ENCODE peak calls at places on chromosomes 5 and 9, in eight cellular contexts. N is A549; T is naive thymus-derived CD8-positive, alpha-beta T cell; C is heart right ventricle; G is dorsolateral prefrontal cortex; Q is D341Med; B is NCI-H460; S is transverse colon. Y is an unnamed sample.

GRCh38 chr9:72533322-72533721 is 11.9 kb downstream of the TMC1 start:
- DNase-seq in N (no peak), T (no peak), C (no peak), G (no peak), Q (no peak), B (no peak), S (no peak), Y (no peak)

GRCh38 chr9:94921656-94922055 is 195.2 kb downstream of the AOPEP start:
- DNase-seq in N (no peak), T (no peak), C (no peak), G (no peak), Q (no peak), B (no peak), S (no peak), Y (no peak)

GRCh38 chr9:31996331-31996730 is 388.1 kb upstream of the ACO1 start:
- DNase-seq in N (no peak), T (no peak), C (no peak), G (no peak), Q (no peak), B (no peak), S (no peak), Y (no peak)

GRCh38 chr9:111952559-111952958 is 55.9 kb downstream of the UGCG start:
- DNase-seq in N (no peak), T (no peak), C (no peak), G (no peak), Q (no peak), B (no peak), S (no peak), Y (no peak)

GRCh38 chr5:38641003-38641402 is 84.6 kb upstream of the LIFR start:
- DNase-seq in N (no peak), T (no peak), C (no peak), G (peak), Q (no peak), B (no peak), S (no peak), Y (no peak)

GRCh38 chr5:39473156-39473779 is 48.5 kb upstream of the DAB2 start:
- DNase-seq in N (no peak), T (no peak), C (no peak), G (no peak), Q (no peak), B (no peak), S (no peak), Y (no peak)

GRCh38 chr5:35367534-35367933 is 137.2 kb upstream of the PRLR start:
- DNase-seq in N (no peak), T (no peak), C (no peak), G (no peak), Q (no peak), B (no peak), S (no peak), Y (no peak)

GRCh38 chr5:79856456-79857055 is 134.5 kb downstream of the MTX3 start:
- DNase-seq in N (no peak), T (no peak), C (no peak), G (no peak), Q (no peak), B (no peak), S (no peak), Y (no peak)

GRCh38 chr5:1701884-1702283 is 97.8 kb downstream of the MRPL36 start:
- DNase-seq in N (no peak), T (no peak), C (no peak), G (no peak), Q (no peak), B (no peak), S (no peak), Y (no peak)

GRCh38 chr5:133697536-133698258 is 85.4 kb upstream of the FSTL4 start:
- DNase-seq in N (no peak), T (no peak), C (no peak), G (no peak), Q (no peak), B (no peak), S (no peak), Y (no peak)

GRCh38 chr9:27088981-27089380 is 20.0 kb upstream of the TEK start:
- DNase-seq in N (no peak), T (no peak), C (no peak), G (no peak), Q (no peak), B (no peak), S (no peak), Y (no peak)

GRCh38 chr5:20974423-20974822 is 986.4 kb upstream of the CDH18 start:
- DNase-seq in N (no peak), T (no peak), C (no peak), G (no peak), Q (no peak), B (no peak), S (no peak), Y (no peak)

GRCh38 chr5:139764250-139764791 is 31.3 kb upstream of the PSD2 start:
- DNase-seq in N (no peak), T (peak), C (no peak), G (peak), Q (no peak), B (no peak), S (no peak), Y (peak)

GRCh38 chr5:109823597-109823996 is 133.9 kb downstream of the MAN2A1 start:
- DNase-seq in N (peak), T (no peak), C (no peak), G (no peak), Q (no peak), B (peak), S (no peak), Y (no peak)

GRCh38 chr9:135332516-135332915 is 147.1 kb upstream of the PPP1R26 start:
- DNase-seq in N (no peak), T (no peak), C (no peak), G (no peak), Q (no peak), B (no peak), S (no peak), Y (no peak)

GRCh38 chr9:12884736-12885395 is 110.0 kb downstream of the LURAP1L start:
- DNase-seq in N (peak), T (no peak), C (no peak), G (no peak), Q (peak), B (peak), S (no peak), Y (no peak)

GRCh38 chr9:114476891-114477469 is 28.3 kb downstream of the WHRN start:
- DNase-seq in N (no peak), T (no peak), C (no peak), G (no peak), Q (no peak), B (no peak), S (no peak), Y (no peak)

GRCh38 chr5:163505049-163505474 is 357 bp upstream of the MAT2B start:
- DNase-seq in N (no peak), T (no peak), C (no peak), G (no peak), Q (no peak), B (no peak), S (no peak), Y (no peak)

GRCh38 chr9:121331549-121331948 is 38.5 kb downstream of the STOM start:
- DNase-seq in N (no peak), T (no peak), C (no peak), G (no peak), Q (no peak), B (no peak), S (no peak), Y (no peak)

GRCh38 chr9:137027369-137028012 is 546 bp downstream of the ABCA2 start:
- DNase-seq in N (no peak), T (no peak), C (peak), G (no peak), Q (no peak), B (no peak), S (no peak), Y (no peak)

GRCh38 chr5:124411089-124411488 is 335.4 kb downstream of the ZNF608 start:
- DNase-seq in N (no peak), T (no peak), C (no peak), G (no peak), Q (no peak), B (no peak), S (no peak), Y (no peak)

GRCh38 chr5:76414788-76415187 is 11.7 kb downstream of the IQGAP2 start:
- DNase-seq in N (no peak), T (no peak), C (no peak), G (no peak), Q (no peak), B (no peak), S (no peak), Y (no peak)

GRCh38 chr9:32969270-32969669 is 32.2 kb downstream of the APTX start:
- DNase-seq in N (no peak), T (no peak), C (no peak), G (no peak), Q (no peak), B (no peak), S (no peak), Y (no peak)

GRCh38 chr5:170283296-170283695 is 14.3 kb downstream of the LCP2 start:
- DNase-seq in N (no peak), T (no peak), C (no peak), G (no peak), Q (no peak), B (no peak), S (no peak), Y (no peak)

GRCh38 chr5:15991586-15991985 is 188.0 kb downstream of the MARCHF11 start:
- DNase-seq in N (no peak), T (no peak), C (no peak), G (no peak), Q (no peak), B (no peak), S (no peak), Y (no peak)

GRCh38 chr5:8700691-8701090 is 831.7 kb downstream of the MTRR start:
- DNase-seq in N (no peak), T (no peak), C (no peak), G (no peak), Q (no peak), B (no peak), S (no peak), Y (no peak)

GRCh38 chr9:126439402-126439765 is 112.8 kb downstream of the MVB12B start:
- DNase-seq in N (no peak), T (no peak), C (no peak), G (no peak), Q (no peak), B (no peak), S (no peak), Y (no peak)

GRCh38 chr9:14313951-14314423 is at the start of gene NFIB:
- DNase-seq in N (peak), T (peak), C (peak), G (peak), Q (peak), B (no peak), S (peak), Y (peak)

GRCh38 chr5:145947581-145947980 is 11.2 kb downstream of the SH3RF2 start:
- DNase-seq in N (no peak), T (no peak), C (no peak), G (no peak), Q (no peak), B (no peak), S (no peak), Y (no peak)

GRCh38 chr9:8224381-8224791 is 424.8 kb upstream of the DMAC1 start:
- DNase-seq in N (no peak), T (no peak), C (no peak), G (no peak), Q (no peak), B (no peak), S (no peak), Y (no peak)

GRCh38 chr5:179211076-179211475 is 134.2 kb downstream of the ADAMTS2 start:
- DNase-seq in N (no peak), T (no peak), C (no peak), G (no peak), Q (no peak), B (no peak), S (no peak), Y (no peak)

GRCh38 chr5:95669540-95669939 is 13.3 kb downstream of the SPATA9 start:
- DNase-seq in N (no peak), T (no peak), C (peak), G (peak), Q (no peak), B (peak), S (peak), Y (no peak)

GRCh38 chr9:101530076-101530711 is 3.5 kb upstream of the RNF20 start:
- DNase-seq in N (peak), T (peak), C (no peak), G (peak), Q (peak), B (peak), S (peak), Y (peak)